ENCODE peak calls at places on chromosome 14, in five cellular contexts. I, D, W, F and A are unnamed samples.

GRCh38 chr14:61477845-61478438 is 156.6 kb downstream of the PRKCH start:
- DNase-seq in I (no peak), D (peak; percentile 91), W (peak; percentile 55), F (no peak), A (no peak)

GRCh38 chr14:51357250-51357649 is 117.2 kb downstream of the TMX1 start:
- DNase-seq in I (peak; percentile 7), D (no peak), W (no peak), F (no peak), A (no peak)

GRCh38 chr14:54767450-54767849 is 135.2 kb downstream of the GCH1 start:
- DNase-seq in I (no peak), D (peak; percentile 22), W (no peak), F (no peak), A (no peak)

GRCh38 chr14:92534863-92535654 is 21.5 kb downstream of the RIN3 start:
- DNase-seq in I (no peak), D (peak; percentile 32), W (peak; percentile 38), F (no peak), A (no peak)

GRCh38 chr14:59310644-59311043 is 122.2 kb downstream of the DAAM1 start:
- DNase-seq in I (no peak), D (no peak), W (no peak), F (no peak), A (no peak)

GRCh38 chr14:94112513-94113060 is 2.1 kb downstream of the IFI27 start:
- DNase-seq in I (no peak), D (no peak), W (no peak), F (no peak), A (peak; percentile 54)

GRCh38 chr14:93317836-93318807 is 14.7 kb downstream of the BTBD7 start:
- DNase-seq in I (no peak), D (no peak), W (no peak), F (no peak), A (no peak)

GRCh38 chr14:76056128-76056527 is 70.6 kb downstream of the IFT43 start:
- DNase-seq in I (no peak), D (no peak), W (no peak), F (peak; percentile 40), A (no peak)

GRCh38 chr14:101183376-101184103 is 280.0 kb upstream of the RTL1 start:
- DNase-seq in I (no peak), D (peak; percentile 63), W (no peak), F (peak; percentile 12), A (peak; percentile 59)

GRCh38 chr14:36506732-36507614 is 13.1 kb downstream of the NKX2-1 start:
- DNase-seq in I (no peak), D (peak; percentile 67), W (no peak), F (no peak), A (no peak)

GRCh38 chr14:77641207-77641533 is 24.7 kb upstream of the SPTLC2 start:
- DNase-seq in I (no peak), D (no peak), W (no peak), F (no peak), A (no peak)

GRCh38 chr14:94355191-94355794 is 32.2 kb upstream of the SERPINA6 start:
- DNase-seq in I (no peak), D (peak; percentile 82), W (no peak), F (peak; percentile 73), A (peak; percentile 80)

GRCh38 chr14:75879031-75879430 is 102.8 kb downstream of the TGFB3 start:
- DNase-seq in I (no peak), D (no peak), W (no peak), F (peak; percentile 45), A (no peak)

GRCh38 chr14:70239802-70240201 is 51.1 kb upstream of the SLC8A3 start:
- DNase-seq in I (no peak), D (no peak), W (no peak), F (no peak), A (no peak)

GRCh38 chr14:95518045-95518751 is 1.7 kb upstream of the SYNE3 start:
- DNase-seq in I (peak; percentile 35), D (no peak), W (no peak), F (no peak), A (no peak)

GRCh38 chr14:74302160-74302628 is 540 bp downstream of the ABCD4 start:
- DNase-seq in I (peak; percentile 29), D (no peak), W (no peak), F (peak; percentile 77), A (no peak)

GRCh38 chr14:49924852-49925251 is 32.0 kb downstream of the ARF6 start:
- DNase-seq in I (no peak), D (no peak), W (no peak), F (no peak), A (no peak)

GRCh38 chr14:61418749-61419148 is 97.4 kb downstream of the PRKCH start:
- DNase-seq in I (no peak), D (no peak), W (no peak), F (no peak), A (no peak)

GRCh38 chr14:72013606-72014129 is 81.4 kb downstream of the RGS6 start:
- DNase-seq in I (no peak), D (no peak), W (no peak), F (no peak), A (no peak)

GRCh38 chr14:70785556-70785955 is 23.8 kb downstream of the MAP3K9 start:
- DNase-seq in I (no peak), D (no peak), W (no peak), F (no peak), A (no peak)

GRCh38 chr14:96407980-96408570 is 16.1 kb downstream of the AK7 start:
- DNase-seq in I (no peak), D (no peak), W (no peak), F (no peak), A (no peak)

GRCh38 chr14:74648643-74649042 is 36.6 kb upstream of the LTBP2 start:
- DNase-seq in I (no peak), D (no peak), W (no peak), F (no peak), A (no peak)

GRCh38 chr14:75837151-75837787 is 144.5 kb downstream of the TGFB3 start:
- DNase-seq in I (no peak), D (no peak), W (no peak), F (no peak), A (no peak)

GRCh38 chr14:38248629-38249028 is 7.3 kb downstream of the CLEC14A start:
- DNase-seq in I (no peak), D (no peak), W (no peak), F (no peak), A (no peak)

GRCh38 chr14:28382460-28383220 is 383.9 kb upstream of the FOXG1 start:
- DNase-seq in I (no peak), D (no peak), W (no peak), F (no peak), A (no peak)

GRCh38 chr14:99832326-99832725 is 39.1 kb downstream of the EML1 start:
- DNase-seq in I (no peak), D (no peak), W (no peak), F (no peak), A (no peak)

GRCh38 chr14:93982684-93983007 is 6.3 kb upstream of the ASB2 start:
- DNase-seq in I (no peak), D (no peak), W (no peak), F (no peak), A (no peak)

GRCh38 chr14:104638190-104638589 is 33.6 kb upstream of the TMEM179 start:
- DNase-seq in I (no peak), D (no peak), W (no peak), F (no peak), A (no peak)

GRCh38 chr14:95655461-95655860 is 30.8 kb upstream of the TCL1B start:
- DNase-seq in I (no peak), D (no peak), W (no peak), F (no peak), A (no peak)

GRCh38 chr14:62745496-62745895 is 299.8 kb downstream of the KCNH5 start:
- DNase-seq in I (no peak), D (no peak), W (no peak), F (no peak), A (no peak)

GRCh38 chr14:95286649-95287048 is 33.1 kb downstream of the CLMN start:
- DNase-seq in I (no peak), D (no peak), W (no peak), F (no peak), A (no peak)

GRCh38 chr14:85867450-85867849 is 337.5 kb downstream of the FLRT2 start:
- DNase-seq in I (no peak), D (no peak), W (no peak), F (no peak), A (no peak)

GRCh38 chr14:44379292-44379977 is 127.6 kb downstream of the FSCB start:
- DNase-seq in I (no peak), D (no peak), W (no peak), F (no peak), A (no peak)